ENCODE peak calls at places on chromosomes 4 and X, in ten cellular contexts. Y is tibial artery, B is H1, L is ovary, O is mammary epithelial cell, X is ascending aorta, E is K562, T is right atrium auricular region, J is lower lobe of right lung, G is colonic mucosa. N is an unnamed sample. For H3K36me3, the result is how much of the 10 kb centered on the place peaks cover.

GRCh38 chr4:8093587-8094274 is 64.9 kb downstream of the ABLIM2 start:
- DNase-seq in L (no peak), B (no peak), X (no peak), J (no peak), O (no peak), Y (no peak), G (no peak), E (no peak), T (no peak), N (no peak)

GRCh38 chrX:94914235-94914634 is 1240.2 kb downstream of the FAM133A start:
- DNase-seq in L (no peak), O (no peak), T (no peak), B (no peak), G (no peak), Y (no peak), X (no peak), E (no peak), J (no peak), N (no peak)

GRCh38 chrX:20019672-20020365 is 29.0 kb upstream of the BCLAF3 start:
- DNase-seq in G (no peak), J (no peak), O (no peak), Y (no peak), T (no peak), B (no peak), E (no peak), X (no peak), L (no peak), N (no peak)

GRCh38 chr4:147103403-147103946 is 157.8 kb upstream of the TTC29 start:
- DNase-seq in X (peak), J (no peak), E (no peak), B (no peak), O (peak), Y (peak), T (peak), G (no peak), L (peak), N (peak)

GRCh38 chr4:147078875-147079658 is 133.4 kb upstream of the TTC29 start:
- DNase-seq in E (no peak), T (no peak), G (no peak), X (no peak), Y (no peak), O (peak), J (no peak), L (peak), B (no peak), N (no peak)

GRCh38 chr4:84531689-84532088 is 32.6 kb upstream of the NKX6-1 start:
- DNase-seq in G (no peak), T (no peak), E (no peak), X (no peak), J (no peak), B (no peak), L (no peak), O (peak), Y (no peak), N (no peak)

GRCh38 chr4:105831189-105831588 is 64.1 kb upstream of the NPNT start:
- DNase-seq in B (no peak), J (no peak), O (no peak), E (no peak), G (no peak), L (no peak), X (no peak), T (no peak), Y (no peak), N (no peak)

GRCh38 chrX:54413753-54414152 is 26.5 kb upstream of the TSR2 start:
- DNase-seq in B (no peak), O (no peak), T (no peak), L (no peak), E (no peak), G (no peak), X (no peak), Y (no peak), J (no peak), N (no peak)

GRCh38 chr4:39698424-39699009 is 581 bp downstream of the UBE2K start:
- DNase-seq in B (peak), Y (peak), E (no peak), T (no peak), O (peak), J (peak), L (peak), G (peak), X (peak), N (no peak)

GRCh38 chrX:10828640-10829039 is 208.3 kb upstream of the MID1 start:
- DNase-seq in T (no peak), E (no peak), L (no peak), O (no peak), J (no peak), G (peak), B (no peak), X (no peak), Y (no peak), N (no peak)

GRCh38 chrX:31314921-31315320 is 243.1 kb upstream of the FTHL17 start:
- DNase-seq in O (no peak), X (no peak), T (no peak), E (no peak), G (no peak), Y (no peak), B (no peak), J (no peak), L (no peak), N (no peak)

GRCh38 chr4:184284336-184284690 is 66.6 kb upstream of the ENPP6 start:
- DNase-seq in O (no peak), J (no peak), E (no peak), B (no peak), X (no peak), T (peak), L (no peak), Y (no peak), G (no peak), N (no peak)

GRCh38 chrX:77785400-77785745 is 643 bp downstream of the ATRX start:
- DNase-seq in J (no peak), B (no peak), X (no peak), L (peak), G (peak), O (peak), E (peak), Y (no peak), T (no peak), N (no peak)

GRCh38 chr4:158778712-158779111 is 9.9 kb downstream of the FNIP2 start:
- DNase-seq in X (no peak), Y (no peak), O (no peak), J (no peak), E (no peak), T (no peak), G (peak), L (no peak), B (no peak), N (no peak)

GRCh38 chr4:139593091-139593564 is 37.1 kb upstream of the SETD7 start:
- DNase-seq in G (no peak), O (peak), Y (no peak), B (no peak), L (no peak), J (no peak), X (no peak), E (peak), T (peak), N (no peak)

GRCh38 chrX:135707880-135708279 is 5.6 kb upstream of the CT45A1 start:
- DNase-seq in T (no peak), Y (no peak), X (no peak), L (no peak), J (no peak), E (peak), G (peak), B (peak), O (no peak), N (no peak)

GRCh38 chr4:7725951-7726350 is 213.7 kb downstream of the AFAP1 start:
- DNase-seq in G (no peak), L (no peak), B (no peak), E (no peak), J (no peak), Y (no peak), O (peak), T (no peak), X (no peak), N (no peak)

GRCh38 chrX:39819921-39820849 is 277.6 kb downstream of the BCOR start:
- DNase-seq in E (no peak), Y (no peak), L (peak), G (no peak), B (no peak), X (peak), T (peak), O (no peak), J (no peak), N (no peak)

GRCh38 chr4:89586318-89586717 is 250.6 kb downstream of the SNCA start:
- DNase-seq in Y (no peak), B (no peak), X (no peak), G (no peak), L (no peak), O (no peak), J (no peak), T (no peak), E (no peak), N (no peak)

GRCh38 chr4:119284876-119285611 is 36.9 kb downstream of the FABP2 start:
- DNase-seq in E (no peak), L (no peak), G (no peak), B (no peak), Y (no peak), O (peak), T (no peak), J (no peak), X (no peak), N (no peak)

GRCh38 chr4:83207497-83208105 is 77.0 kb downstream of the COQ2 start:
- DNase-seq in L (no peak), E (no peak), X (no peak), J (no peak), B (no peak), Y (no peak), T (no peak), O (peak), G (peak), N (peak)

GRCh38 chr4:137540356-137540755 is 8.1 kb upstream of the PCDH18 start:
- DNase-seq in O (no peak), B (no peak), Y (no peak), J (no peak), T (no peak), X (no peak), L (no peak), E (peak), G (no peak), N (no peak)

GRCh38 chr4:137543650-137544049 is 11.4 kb upstream of the PCDH18 start:
- DNase-seq in Y (no peak), X (no peak), T (no peak), G (no peak), J (no peak), B (no peak), L (no peak), E (no peak), O (no peak), N (no peak)

GRCh38 chr4:137543198-137543597 is 10.9 kb upstream of the PCDH18 start:
- DNase-seq in T (no peak), Y (no peak), L (no peak), X (no peak), O (no peak), G (no peak), B (no peak), E (no peak), J (no peak), N (no peak)

GRCh38 chr4:137541866-137542648 is 9.8 kb upstream of the PCDH18 start:
- DNase-seq in E (no peak), O (no peak), J (no peak), T (no peak), G (no peak), Y (no peak), X (no peak), B (no peak), L (no peak), N (no peak)

DNA sequence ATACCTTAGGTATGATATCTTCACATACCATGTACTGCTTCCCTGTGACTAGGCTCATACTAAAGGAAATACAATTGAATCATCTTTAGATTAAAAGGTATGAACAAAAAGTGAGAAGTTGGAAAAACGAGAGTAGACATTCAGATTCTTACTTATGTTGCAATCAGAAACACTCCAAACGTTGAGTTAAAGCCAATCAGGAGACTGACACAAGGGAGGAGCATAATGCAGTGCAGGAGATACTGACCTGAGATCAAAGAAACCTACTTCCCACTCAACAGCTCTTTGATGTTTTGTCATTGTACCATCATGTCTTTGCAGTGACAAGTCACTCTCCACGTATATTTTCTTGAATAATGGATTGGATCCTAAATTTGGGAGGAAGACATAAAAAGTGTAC is 8.9 kb upstream of the PCDH18 start:
- DNase-seq in O (no peak), G (no peak), X (no peak), L (no peak), B (no peak), T (no peak), E (no peak), J (no peak), Y (no peak), N (no peak)
- H3K4me3 ChIP-seq in O (no peak), G (no peak), X (no peak), L (no peak), B (no peak), T (no peak), E (no peak), J (no peak), Y (no peak), N (no peak)

DNA sequence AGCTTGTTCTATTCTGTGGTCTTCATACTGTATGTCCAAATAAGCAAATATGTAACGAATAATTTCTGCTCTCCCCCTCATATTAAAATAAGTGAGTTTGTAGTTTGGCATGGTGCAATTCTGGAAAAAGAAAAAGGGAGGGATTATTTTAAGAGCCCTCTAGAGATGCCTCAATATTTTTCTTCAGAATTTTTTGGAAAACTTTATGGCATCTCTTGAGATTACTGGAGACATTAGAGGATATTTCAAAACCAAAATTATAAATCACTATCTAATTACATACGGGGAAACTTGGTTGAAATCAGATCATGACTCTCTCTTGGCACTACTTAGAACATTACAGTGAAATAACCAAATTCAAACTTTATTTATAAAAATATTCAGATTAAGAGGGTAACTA is 8.1 kb downstream of the HPGDS start:
- DNase-seq in Y (no peak), J (no peak), O (no peak), L (no peak), E (no peak), T (no peak), B (no peak), X (no peak), G (no peak), N (no peak)
- H3K36me3 ChIP-seq in Y (under half), J (under half), O (under half), L (under half), E (under half), T (under half), B (under half), X (under half), G (under half), N (under half)

DNA sequence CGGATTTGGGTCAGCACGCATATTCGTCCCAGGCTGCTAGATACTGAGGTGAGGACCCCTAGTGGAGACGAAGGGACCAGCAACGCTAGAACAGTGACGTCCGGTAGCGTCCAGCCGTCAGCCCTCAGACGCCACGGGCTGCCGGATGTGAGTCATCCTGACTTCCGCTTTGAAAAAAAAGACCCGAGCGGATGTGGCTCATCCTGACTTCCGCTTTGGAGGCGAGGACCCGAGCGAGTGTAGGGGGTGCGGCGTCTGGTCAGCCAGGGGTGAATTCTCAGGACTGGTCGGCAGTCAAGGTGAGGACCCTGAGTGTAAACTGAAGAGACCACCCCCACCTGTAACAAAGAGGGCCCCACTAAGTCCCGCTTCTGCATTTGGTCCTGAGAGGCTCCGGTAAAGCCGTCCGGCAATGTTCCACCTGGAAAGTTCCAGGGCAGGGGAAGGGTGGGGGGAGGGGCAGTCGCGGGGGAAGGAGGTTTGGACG is at the start of gene MAGEB2:
- DNase-seq in T (no peak), G (no peak), X (no peak), E (peak), B (no peak), Y (no peak), L (no peak), J (no peak), O (no peak), N (no peak)
- TF ChIP-seq CTCF in T (no peak), G (no peak), X (no peak), E (peak), B (peak), Y (no peak), L (no peak), J (no peak), O (no peak), N (no peak)

GRCh38 chr4:168831919-168832745 is 177.9 kb downstream of the CBR4 start:
- DNase-seq in X (peak), B (peak), J (peak), L (peak), Y (peak), O (peak), E (peak), T (peak), G (peak), N (no peak)

GRCh38 chr4:168831585-168831918 is 178.5 kb downstream of the CBR4 start:
- DNase-seq in E (no peak), G (peak), X (no peak), O (no peak), L (no peak), T (no peak), J (no peak), B (no peak), Y (no peak), N (no peak)

GRCh38 chr4:168826620-168827019 is 183.4 kb downstream of the CBR4 start:
- DNase-seq in X (no peak), L (no peak), G (no peak), Y (no peak), O (no peak), T (no peak), E (no peak), J (no peak), B (no peak), N (no peak)

GRCh38 chr4:168832746-168833575 is 177.1 kb downstream of the CBR4 start:
- DNase-seq in J (no peak), Y (peak), L (peak), X (peak), B (peak), O (peak), T (no peak), E (no peak), G (peak), N (no peak)

DNA sequence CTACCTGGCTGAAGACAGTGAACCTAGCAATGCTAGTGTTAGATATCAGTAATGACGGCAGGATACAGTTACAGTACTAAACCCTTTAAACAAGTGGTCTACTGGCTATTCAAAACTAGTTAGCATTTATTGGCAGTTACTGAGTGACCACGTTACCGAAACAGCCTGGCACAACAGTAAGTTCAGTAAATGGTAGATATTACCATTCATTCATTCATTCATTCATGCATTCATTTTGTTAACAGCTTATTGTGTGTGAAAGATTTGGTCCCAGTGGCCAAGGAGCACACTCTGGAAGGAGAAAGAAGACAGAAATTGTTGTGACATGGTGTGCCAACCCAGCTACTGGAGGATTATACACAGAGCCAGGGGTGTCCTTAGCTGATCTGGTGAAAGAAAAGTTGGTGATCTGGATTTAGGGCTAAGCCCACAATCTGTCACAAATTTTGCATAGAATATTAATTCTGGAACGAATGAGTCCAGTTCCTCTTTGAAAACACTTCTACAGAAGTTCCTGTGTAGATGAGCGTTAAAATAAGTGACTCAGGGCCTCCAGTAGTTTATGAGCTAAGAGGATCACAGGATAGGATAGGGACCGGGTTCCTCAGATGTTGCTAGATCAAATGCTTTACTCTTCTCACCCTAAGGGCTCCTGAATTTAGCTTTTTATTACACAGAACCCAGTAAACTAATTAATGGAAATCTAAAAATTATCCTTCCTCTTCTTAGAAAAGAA is 179.1 kb downstream of the CBR4 start:
- DNase-seq in E (no peak), O (no peak), B (no peak), G (no peak), X (no peak), L (no peak), Y (no peak), J (no peak), T (no peak), N (no peak)
- H3K4me3 ChIP-seq in E (no peak), O (peak), B (peak), G (no peak), X (peak), L (peak), Y (peak), J (peak), T (peak), N (no peak)

DNA sequence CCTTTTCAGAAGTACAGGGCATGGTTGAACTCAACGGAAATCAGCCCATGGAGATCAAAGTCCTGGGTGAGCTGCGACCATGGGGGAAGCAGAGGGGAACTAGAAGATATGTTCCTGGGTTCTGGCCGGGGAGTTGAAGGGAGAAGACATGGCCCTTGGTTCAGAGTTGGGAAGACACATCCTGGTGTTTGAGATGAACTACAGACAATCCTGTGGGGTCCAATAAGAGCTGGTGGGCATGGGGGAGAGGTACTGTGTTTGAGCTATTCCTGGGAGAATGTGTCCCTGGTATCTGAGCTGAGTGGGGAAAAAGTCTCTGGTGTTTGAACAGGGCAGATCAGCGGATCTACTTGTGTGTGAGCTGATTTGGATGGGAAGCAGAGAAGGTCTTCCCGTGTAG is 7.9 kb downstream of the UBA1 start:
- DNase-seq in X (no peak), Y (no peak), E (no peak), T (no peak), B (no peak), G (no peak), L (no peak), J (no peak), O (no peak), N (no peak)
- H3K36me3 ChIP-seq in X (half or more), Y (half or more), E (half or more), T (half or more), B (half or more), G (under half), L (under half), J (half or more), O (under half), N (under half)

GRCh38 chr4:9832640-9833039 is 51.2 kb downstream of the DRD5 start:
- DNase-seq in J (no peak), T (no peak), E (no peak), B (no peak), O (no peak), X (no peak), Y (no peak), G (no peak), L (no peak), N (no peak)

DNA sequence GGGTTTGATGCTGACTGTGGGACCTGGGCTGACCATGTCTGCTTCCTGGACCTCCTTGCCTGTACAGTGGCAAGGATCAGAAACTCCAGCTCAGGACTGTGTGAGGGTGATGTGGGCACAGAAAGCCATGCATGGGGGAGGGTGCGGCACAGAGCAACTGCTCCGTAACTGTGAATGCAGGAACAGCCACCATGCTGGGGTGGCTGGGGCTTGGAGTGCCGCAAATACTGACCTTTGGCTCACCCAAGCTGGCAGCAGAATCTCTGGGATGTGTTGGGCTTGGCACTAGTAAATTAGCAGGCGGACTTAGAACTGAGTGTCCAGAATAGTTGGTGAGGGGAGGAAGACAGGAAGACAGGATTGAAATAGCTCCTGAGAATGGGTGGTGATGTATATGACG is 52.0 kb downstream of the DRD5 start:
- DNase-seq in T (no peak), B (no peak), E (no peak), L (no peak), X (no peak), O (no peak), G (no peak), Y (no peak), J (no peak), N (no peak)
- TF ChIP-seq CTCF in T (no peak), B (no peak), E (no peak), L (no peak), X (no peak), O (no peak), G (no peak), Y (no peak), J (no peak), N (no peak)

GRCh38 chrX:133969191-133969590 is 16.2 kb downstream of the GPC3 start:
- DNase-seq in L (no peak), E (no peak), Y (no peak), J (no peak), B (no peak), T (no peak), O (no peak), G (no peak), X (no peak), N (no peak)
- H3K4me3 ChIP-seq in L (no peak), E (no peak), Y (no peak), J (no peak), B (no peak), T (no peak), O (no peak), G (no peak), X (no peak), N (no peak)